ENCODE peak calls at places on chromosomes 7 and 10, in six cellular contexts. One of them, this sample, is unnamed. For H3K4me1, the result is how much of the 10 kb centered on the place peaks cover.

GRCh38 chr7:55177589-55178261 is 158.9 kb downstream of the EGFR start:
- DNase-seq in SK-N-SH: peak
- DNase-seq in PC-9: no peak
- DNase-seq in heart left ventricle: peak
- DNase-seq in ovary: peak
- DNase-seq in psoas muscle: peak
- DNase-seq in this sample: no peak

GRCh38 chr10:45657033-45657926 is 15.3 kb downstream of the ZFAND4 start:
- DNase-seq in psoas muscle: no peak
- DNase-seq in PC-9: no peak
- DNase-seq in ovary: no peak
- DNase-seq in SK-N-SH: no peak
- DNase-seq in heart left ventricle: no peak
- DNase-seq in this sample: no peak

GRCh38 chr7:73702665-73703064 is 16.8 kb downstream of the STX1A start:
- DNase-seq in heart left ventricle: no peak
- DNase-seq in SK-N-SH: peak
- DNase-seq in ovary: no peak
- DNase-seq in psoas muscle: no peak
- DNase-seq in PC-9: peak
- DNase-seq in this sample: no peak

GRCh38 chr7:27442446-27442845 is 199.8 kb downstream of the EVX1 start:
- DNase-seq in psoas muscle: no peak
- DNase-seq in SK-N-SH: no peak
- DNase-seq in heart left ventricle: no peak
- DNase-seq in PC-9: peak
- DNase-seq in ovary: no peak
- DNase-seq in this sample: peak

GRCh38 chr10:126331101-126331500 is 57.2 kb downstream of the ADAM12 start:
- DNase-seq in heart left ventricle: no peak
- DNase-seq in PC-9: no peak
- DNase-seq in SK-N-SH: no peak
- DNase-seq in psoas muscle: no peak
- DNase-seq in ovary: no peak
- DNase-seq in this sample: peak

GRCh38 chr10:112972606-112973005 is 22.6 kb downstream of the TCF7L2 start:
- DNase-seq in ovary: no peak
- DNase-seq in psoas muscle: no peak
- DNase-seq in PC-9: no peak
- DNase-seq in SK-N-SH: no peak
- DNase-seq in heart left ventricle: no peak
- DNase-seq in this sample: no peak

GRCh38 chr7:7054252-7054830 is 128.0 kb upstream of the C1GALT1 start:
- DNase-seq in heart left ventricle: no peak
- DNase-seq in SK-N-SH: no peak
- DNase-seq in psoas muscle: no peak
- DNase-seq in ovary: no peak
- DNase-seq in PC-9: no peak
- DNase-seq in this sample: peak

GRCh38 chr7:100642534-100642907 is 1.2 kb upstream of the TFR2 start:
- DNase-seq in PC-9: no peak
- DNase-seq in SK-N-SH: peak
- DNase-seq in heart left ventricle: no peak
- DNase-seq in ovary: no peak
- DNase-seq in psoas muscle: no peak
- DNase-seq in this sample: no peak

GRCh38 chr7:134809611-134810010 is 30.2 kb downstream of the CALD1 start:
- DNase-seq in PC-9: no peak
- DNase-seq in heart left ventricle: no peak
- DNase-seq in SK-N-SH: no peak
- DNase-seq in ovary: no peak
- DNase-seq in psoas muscle: no peak
- DNase-seq in this sample: no peak

GRCh38 chr7:18541189-18541870 is 45.8 kb downstream of the HDAC9 start:
- DNase-seq in psoas muscle: peak
- DNase-seq in ovary: peak
- DNase-seq in SK-N-SH: no peak
- DNase-seq in heart left ventricle: peak
- DNase-seq in PC-9: no peak
- DNase-seq in this sample: no peak

GRCh38 chr7:79298145-79298760 is 155.2 kb downstream of the MAGI2 start:
- DNase-seq in PC-9: peak
- DNase-seq in psoas muscle: no peak
- DNase-seq in ovary: peak
- DNase-seq in heart left ventricle: no peak
- DNase-seq in SK-N-SH: peak
- DNase-seq in this sample: no peak

GRCh38 chr7:26187380-26188290 is 12.9 kb downstream of the HNRNPA2B1 start:
- DNase-seq in psoas muscle: no peak
- DNase-seq in SK-N-SH: no peak
- DNase-seq in heart left ventricle: no peak
- DNase-seq in PC-9: no peak
- DNase-seq in ovary: no peak
- DNase-seq in this sample: no peak

GRCh38 chr10:132685921-132686680 is 99.8 kb downstream of the NKX6-2 start:
- DNase-seq in SK-N-SH: no peak
- DNase-seq in heart left ventricle: peak
- DNase-seq in ovary: peak
- DNase-seq in PC-9: no peak
- DNase-seq in psoas muscle: peak
- DNase-seq in this sample: no peak

GRCh38 chr10:63605568-63605967 is 84.4 kb downstream of the REEP3 start:
- DNase-seq in SK-N-SH: no peak
- DNase-seq in ovary: no peak
- DNase-seq in PC-9: no peak
- DNase-seq in heart left ventricle: no peak
- DNase-seq in psoas muscle: no peak
- DNase-seq in this sample: no peak

GRCh38 chr7:139571190-139571589 is 47.7 kb downstream of the CLEC2L start:
- DNase-seq in psoas muscle: no peak
- DNase-seq in heart left ventricle: no peak
- DNase-seq in ovary: no peak
- DNase-seq in PC-9: no peak
- DNase-seq in SK-N-SH: no peak
- DNase-seq in this sample: no peak

GRCh38 chr7:44471850-44472249 is 18.6 kb downstream of the NUDCD3 start:
- DNase-seq in ovary: no peak
- DNase-seq in SK-N-SH: no peak
- DNase-seq in PC-9: no peak
- DNase-seq in psoas muscle: no peak
- DNase-seq in heart left ventricle: no peak
- DNase-seq in this sample: no peak

GRCh38 chr7:144019457-144019856 is 19.3 kb downstream of the OR6B1 start:
- DNase-seq in heart left ventricle: peak
- DNase-seq in psoas muscle: no peak
- DNase-seq in SK-N-SH: no peak
- DNase-seq in ovary: no peak
- DNase-seq in PC-9: peak
- DNase-seq in this sample: peak

DNA sequence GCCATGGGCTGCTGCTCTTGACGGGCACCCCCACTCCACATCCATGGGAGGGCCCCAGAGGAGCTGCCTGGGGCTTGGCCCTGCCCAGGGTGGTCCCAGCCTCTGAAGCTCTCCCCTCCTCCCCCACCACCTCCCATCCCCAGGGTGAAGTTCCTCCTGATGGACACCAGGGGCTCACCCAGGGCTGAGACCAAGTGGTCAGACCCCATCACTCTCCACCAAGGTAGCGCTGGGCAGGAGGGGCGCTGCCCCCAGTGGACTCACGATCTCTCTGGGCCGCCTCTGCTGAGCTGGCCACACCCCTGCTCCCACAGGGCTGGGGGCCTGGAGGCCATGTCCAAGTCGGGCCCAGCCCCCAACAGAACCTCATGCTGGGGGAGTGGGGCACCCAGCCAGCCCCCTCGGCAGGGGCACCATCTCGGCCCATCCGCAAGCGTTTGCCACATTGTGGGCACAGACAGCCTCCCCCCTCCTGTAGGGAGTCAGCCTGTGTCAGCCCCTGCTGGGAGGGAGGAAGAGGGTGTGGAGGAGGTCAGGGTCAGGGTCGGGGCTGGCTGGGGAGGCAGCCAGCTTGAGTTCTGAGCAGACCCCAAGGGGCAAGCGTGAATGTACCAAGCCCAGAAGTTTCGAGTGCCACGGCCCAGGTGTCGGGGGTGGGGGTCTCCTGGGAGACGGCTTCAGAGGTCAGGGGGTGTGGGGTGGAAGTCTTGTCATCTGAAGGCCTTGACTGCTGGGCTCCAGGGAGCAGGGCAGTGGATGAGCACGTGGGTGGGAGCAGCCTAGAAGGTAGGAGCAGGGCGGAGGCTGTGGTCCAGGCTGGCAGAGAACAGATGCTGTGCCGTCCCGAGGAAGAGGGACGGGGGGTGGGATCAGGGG is 2.8 kb downstream of the UPK3B start:
- DNase-seq in psoas muscle: peak
- DNase-seq in ovary: no peak
- DNase-seq in PC-9: peak
- DNase-seq in heart left ventricle: peak
- DNase-seq in SK-N-SH: peak
- DNase-seq in this sample: no peak
- TF ChIP-seq CTCF in psoas muscle: peak
- TF ChIP-seq CTCF in ovary: no peak
- TF ChIP-seq CTCF in PC-9: peak
- TF ChIP-seq CTCF in heart left ventricle: no peak
- TF ChIP-seq CTCF in SK-N-SH: peak
- TF ChIP-seq CTCF in this sample: peak

GRCh38 chr7:1503390-1503789 is 799 bp downstream of the INTS1 start:
- DNase-seq in ovary: peak
- DNase-seq in psoas muscle: no peak
- DNase-seq in SK-N-SH: no peak
- DNase-seq in PC-9: no peak
- DNase-seq in heart left ventricle: no peak
- DNase-seq in this sample: no peak

GRCh38 chr7:1502845-1503244 is 1.3 kb downstream of the INTS1 start:
- DNase-seq in SK-N-SH: no peak
- DNase-seq in psoas muscle: no peak
- DNase-seq in PC-9: no peak
- DNase-seq in ovary: peak
- DNase-seq in heart left ventricle: no peak
- DNase-seq in this sample: no peak

GRCh38 chr7:1505731-1506550 is 1.8 kb upstream of the INTS1 start:
- DNase-seq in ovary: peak
- DNase-seq in psoas muscle: no peak
- DNase-seq in PC-9: no peak
- DNase-seq in SK-N-SH: no peak
- DNase-seq in heart left ventricle: no peak
- DNase-seq in this sample: no peak

GRCh38 chr7:1501487-1502270 is 2.5 kb downstream of the INTS1 start:
- DNase-seq in psoas muscle: no peak
- DNase-seq in PC-9: no peak
- DNase-seq in SK-N-SH: no peak
- DNase-seq in ovary: peak
- DNase-seq in heart left ventricle: no peak
- DNase-seq in this sample: no peak

DNA sequence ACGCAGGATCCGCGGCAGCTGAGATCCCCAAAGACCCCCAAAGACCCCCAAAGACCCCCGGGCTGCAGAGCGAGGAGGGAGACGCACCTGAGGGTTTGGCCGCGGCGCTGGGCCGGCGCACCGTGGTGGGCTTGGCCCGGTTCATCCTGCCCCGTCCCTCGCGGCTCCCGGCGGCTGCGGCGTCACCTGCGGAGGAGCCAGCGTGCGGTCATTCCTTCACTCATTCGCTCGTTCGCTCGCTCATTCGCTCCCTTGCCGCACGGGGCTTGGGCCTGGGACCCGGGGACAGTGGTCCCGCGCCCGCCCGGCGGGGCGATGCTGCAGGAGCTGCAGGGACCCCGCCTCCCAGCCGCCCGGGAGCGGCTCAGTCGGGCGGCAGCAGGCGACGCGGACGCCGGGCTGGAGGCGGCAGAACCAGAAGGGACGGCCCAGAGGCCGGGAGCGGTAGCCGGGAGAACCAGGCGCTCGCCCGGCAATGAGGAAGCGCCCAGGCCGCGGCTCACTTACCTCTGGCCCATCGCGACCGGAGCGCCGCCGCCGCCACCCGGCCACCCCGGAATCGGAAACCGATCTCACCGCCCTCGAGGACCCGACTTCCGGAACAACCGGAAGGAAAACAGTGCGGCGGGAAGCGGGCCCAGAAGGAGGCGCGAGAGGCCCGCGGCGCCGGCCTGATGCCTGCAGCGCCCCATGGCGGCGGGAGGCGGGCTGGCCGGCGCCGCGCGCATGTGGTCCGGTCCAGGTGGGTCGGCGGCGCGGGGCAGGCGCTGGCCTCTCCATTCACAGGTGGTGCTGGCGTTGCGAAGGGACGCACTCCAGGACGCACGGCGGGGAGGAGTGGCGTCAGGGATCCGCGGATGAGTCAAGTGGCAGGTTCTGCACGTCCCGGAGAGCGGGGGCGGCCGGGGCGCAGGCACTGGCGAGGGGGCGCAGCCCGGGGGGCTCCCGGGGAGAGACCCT is at the start of gene INTS1:
- DNase-seq in heart left ventricle: peak
- DNase-seq in ovary: peak
- DNase-seq in psoas muscle: peak
- DNase-seq in SK-N-SH: peak
- DNase-seq in PC-9: peak
- DNase-seq in this sample: peak
- H3K4me1 ChIP-seq in heart left ventricle: under half
- H3K4me1 ChIP-seq in ovary: under half
- H3K4me1 ChIP-seq in psoas muscle: under half
- H3K4me1 ChIP-seq in SK-N-SH: under half
- H3K4me1 ChIP-seq in PC-9: under half
- H3K4me1 ChIP-seq in this sample: under half

DNA sequence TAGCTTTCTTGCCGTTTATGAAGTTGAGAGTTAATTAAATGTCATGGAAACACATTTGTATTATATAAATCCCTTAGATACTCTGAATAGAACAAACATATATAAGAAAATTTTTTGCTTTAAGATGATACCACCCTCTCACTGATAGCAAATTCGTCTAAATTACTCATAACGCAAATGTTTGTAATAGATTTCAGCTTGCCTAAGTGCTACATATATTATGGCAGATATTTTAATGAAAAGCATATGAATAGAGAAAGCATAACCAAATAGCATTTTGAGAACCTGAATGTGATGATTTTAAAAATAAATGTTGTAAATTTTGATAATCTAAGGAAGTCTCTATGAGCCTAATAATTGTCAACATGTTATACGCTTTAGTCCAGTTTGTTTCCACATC is 9.2 kb downstream of the CACNB2 start:
- DNase-seq in psoas muscle: no peak
- DNase-seq in PC-9: no peak
- DNase-seq in ovary: no peak
- DNase-seq in heart left ventricle: no peak
- DNase-seq in SK-N-SH: no peak
- DNase-seq in this sample: no peak
- H3K27ac ChIP-seq in psoas muscle: no peak
- H3K27ac ChIP-seq in PC-9: no peak
- H3K27ac ChIP-seq in ovary: no peak
- H3K27ac ChIP-seq in heart left ventricle: no peak
- H3K27ac ChIP-seq in SK-N-SH: no peak
- H3K27ac ChIP-seq in this sample: no peak

GRCh38 chr7:137625197-137625596 is 221.6 kb downstream of the DGKI start:
- DNase-seq in psoas muscle: no peak
- DNase-seq in heart left ventricle: no peak
- DNase-seq in ovary: no peak
- DNase-seq in SK-N-SH: no peak
- DNase-seq in PC-9: no peak
- DNase-seq in this sample: no peak
- TF ChIP-seq CTCF in psoas muscle: no peak
- TF ChIP-seq CTCF in heart left ventricle: no peak
- TF ChIP-seq CTCF in ovary: no peak
- TF ChIP-seq CTCF in SK-N-SH: peak
- TF ChIP-seq CTCF in PC-9: peak
- TF ChIP-seq CTCF in this sample: peak

This sample was measured in foreskin keratinocyte.